ENCODE peak calls at places on chromosomes 4 and X, in six cellular contexts. One of them, this sample, is unnamed.

GRCh38 chr4:102772738-102773340 is 12.1 kb upstream of the MANBA start:
- DNase-seq in NCI-H774: no peak
- DNase-seq in A549: no peak
- DNase-seq in psoas muscle: no peak
- DNase-seq in GM06990: no peak
- DNase-seq in tibial nerve: no peak
- DNase-seq in this sample: no peak

GRCh38 chr4:14920759-14921313 is 81.4 kb upstream of the CPEB2 start:
- DNase-seq in NCI-H774: no peak
- DNase-seq in A549: no peak
- DNase-seq in psoas muscle: no peak
- DNase-seq in GM06990: no peak
- DNase-seq in tibial nerve: no peak
- DNase-seq in this sample: no peak

GRCh38 chr4:144948009-144948408 is 150.0 kb downstream of the ANAPC10 start:
- DNase-seq in NCI-H774: no peak
- DNase-seq in A549: no peak
- DNase-seq in psoas muscle: no peak
- DNase-seq in GM06990: no peak
- DNase-seq in tibial nerve: no peak
- DNase-seq in this sample: no peak

GRCh38 chr4:152436384-152436783 is 99.5 kb downstream of the FBXW7 start:
- DNase-seq in NCI-H774: no peak
- DNase-seq in A549: no peak
- DNase-seq in psoas muscle: no peak
- DNase-seq in GM06990: no peak
- DNase-seq in tibial nerve: no peak
- DNase-seq in this sample: no peak

GRCh38 chr4:164221631-164222030 is 532.3 kb upstream of the SMIM31 start:
- DNase-seq in NCI-H774: no peak
- DNase-seq in A549: no peak
- DNase-seq in psoas muscle: no peak
- DNase-seq in GM06990: no peak
- DNase-seq in tibial nerve: no peak
- DNase-seq in this sample: no peak

GRCh38 chrX:1452497-1453389 is at the start of gene ASMTL:
- DNase-seq in NCI-H774: no peak
- DNase-seq in A549: peak
- DNase-seq in psoas muscle: peak
- DNase-seq in GM06990: peak
- DNase-seq in tibial nerve: peak
- DNase-seq in this sample: peak

GRCh38 chrX:5644786-5645185 is 583.9 kb downstream of the NLGN4X start:
- DNase-seq in NCI-H774: no peak
- DNase-seq in A549: no peak
- DNase-seq in psoas muscle: no peak
- DNase-seq in GM06990: no peak
- DNase-seq in tibial nerve: no peak
- DNase-seq in this sample: no peak

GRCh38 chrX:151981129-151981528 is 6.7 kb upstream of the GABRE start:
- DNase-seq in NCI-H774: no peak
- DNase-seq in A549: no peak
- DNase-seq in psoas muscle: no peak
- DNase-seq in GM06990: no peak
- DNase-seq in tibial nerve: no peak
- DNase-seq in this sample: no peak

GRCh38 chrX:69309074-69309792 is 144.0 kb upstream of the PJA1 start:
- DNase-seq in NCI-H774: no peak
- DNase-seq in A549: no peak
- DNase-seq in psoas muscle: no peak
- DNase-seq in GM06990: no peak
- DNase-seq in tibial nerve: no peak
- DNase-seq in this sample: no peak

GRCh38 chrX:19912-20571 is 261.1 kb upstream of the PLCXD1 start:
- DNase-seq in NCI-H774: no peak
- DNase-seq in A549: no peak
- DNase-seq in psoas muscle: peak
- DNase-seq in GM06990: no peak
- DNase-seq in tibial nerve: no peak
- DNase-seq in this sample: no peak

GRCh38 chr4:150746156-150746555 is 164.2 kb downstream of the MAB21L2 start:
- DNase-seq in NCI-H774: no peak
- DNase-seq in A549: no peak
- DNase-seq in psoas muscle: no peak
- DNase-seq in GM06990: no peak
- DNase-seq in tibial nerve: no peak
- DNase-seq in this sample: no peak

GRCh38 chr4:171117457-171117856 is 695.7 kb upstream of the GALNTL6 start:
- DNase-seq in NCI-H774: no peak
- DNase-seq in A549: no peak
- DNase-seq in psoas muscle: no peak
- DNase-seq in GM06990: no peak
- DNase-seq in tibial nerve: no peak
- DNase-seq in this sample: no peak

GRCh38 chrX:19683817-19684216 is 168.5 kb upstream of the MAP3K15 start:
- DNase-seq in NCI-H774: no peak
- DNase-seq in A549: no peak
- DNase-seq in psoas muscle: no peak
- DNase-seq in GM06990: no peak
- DNase-seq in tibial nerve: no peak
- DNase-seq in this sample: no peak

GRCh38 chrX:153867139-153867538 is 18.8 kb downstream of the L1CAM start:
- DNase-seq in NCI-H774: no peak
- DNase-seq in A549: no peak
- DNase-seq in psoas muscle: no peak
- DNase-seq in GM06990: no peak
- DNase-seq in tibial nerve: no peak
- DNase-seq in this sample: no peak

GRCh38 chr4:118955515-118955914 is 66.9 kb downstream of the SYNPO2 start:
- DNase-seq in NCI-H774: no peak
- DNase-seq in A549: no peak
- DNase-seq in psoas muscle: no peak
- DNase-seq in GM06990: no peak
- DNase-seq in tibial nerve: no peak
- DNase-seq in this sample: no peak

GRCh38 chrX:46791927-46792825 is 33.3 kb upstream of the SLC9A7 start:
- DNase-seq in NCI-H774: no peak
- DNase-seq in A549: peak
- DNase-seq in psoas muscle: no peak
- DNase-seq in GM06990: peak
- DNase-seq in tibial nerve: no peak
- DNase-seq in this sample: no peak

GRCh38 chrX:9909254-9909653 is 57.9 kb upstream of the CLDN34 start:
- DNase-seq in NCI-H774: no peak
- DNase-seq in A549: no peak
- DNase-seq in psoas muscle: no peak
- DNase-seq in GM06990: no peak
- DNase-seq in tibial nerve: no peak
- DNase-seq in this sample: no peak